ENCODE peak calls at places on chromosomes 11 and 22, in seven cellular contexts. Y is choroid plexus epithelial cell, M is bronchial epithelial cell, S is body of pancreas, P is lung, O is cardiac fibroblast, V is stomach. R is an unnamed sample.

GRCh38 chr11:113114452-113115027 is 153.3 kb downstream of the NCAM1 start:
- DNase-seq in Y (peak; percentile 76), M (peak; percentile 47), S (peak; percentile 62), P (no peak), O (peak; percentile 63), V (peak; percentile 80), R (peak; percentile 21)

GRCh38 chr11:112523477-112523876 is 262.8 kb upstream of the PLET1 start:
- DNase-seq in Y (peak; percentile 30), M (peak; percentile 46), S (peak; percentile 75), P (no peak), O (no peak), V (no peak), R (no peak)

GRCh38 chr11:2927851-2928604 is 1.2 kb downstream of the PHLDA2 start:
- DNase-seq in Y (peak; percentile 56), M (no peak), S (no peak), P (no peak), O (peak; percentile 33), V (no peak), R (no peak)

GRCh38 chr22:36102995-36103394 is 57.6 kb downstream of the APOL3 start:
- DNase-seq in Y (no peak), M (no peak), S (no peak), P (no peak), O (no peak), V (no peak), R (peak; percentile 56)

GRCh38 chr11:100576044-100577021 is 110.8 kb upstream of the ARHGAP42 start:
- DNase-seq in Y (peak; percentile 84), M (peak; percentile 56), S (peak; percentile 33), P (no peak), O (peak; percentile 75), V (no peak), R (peak; percentile 68)

GRCh38 chr11:112962854-112963367 is 1.7 kb downstream of the NCAM1 start:
- DNase-seq in Y (no peak), M (no peak), S (peak; percentile 38), P (no peak), O (peak; percentile 15), V (peak; percentile 72), R (no peak)

GRCh38 chr11:36056160-36056751 is 112.4 kb downstream of the LDLRAD3 start:
- DNase-seq in Y (peak; percentile 65), M (peak; percentile 29), S (peak; percentile 50), P (no peak), O (peak; percentile 75), V (no peak), R (peak; percentile 32)

GRCh38 chr11:44304091-44305084 is 5.6 kb downstream of the ALX4 start:
- DNase-seq in Y (no peak), M (no peak), S (no peak), P (no peak), O (no peak), V (no peak), R (no peak)

GRCh38 chr11:6273188-6273587 is 13.6 kb downstream of the CCKBR start:
- DNase-seq in Y (no peak), M (no peak), S (no peak), P (no peak), O (peak; percentile 14), V (no peak), R (no peak)

GRCh38 chr11:79047356-79047755 is 393.5 kb downstream of the TENM4 start:
- DNase-seq in Y (no peak), M (no peak), S (no peak), P (no peak), O (no peak), V (no peak), R (no peak)

GRCh38 chr11:64141081-64141783 is 24.7 kb downstream of the MACROD1 start:
- DNase-seq in Y (no peak), M (no peak), S (no peak), P (no peak), O (no peak), V (no peak), R (no peak)

GRCh38 chr11:102495161-102496042 is 35.1 kb downstream of the MMP7 start:
- DNase-seq in Y (peak; percentile 95), M (peak; percentile 76), S (peak; percentile 80), P (no peak), O (peak; percentile 92), V (no peak), R (peak; percentile 83)

GRCh38 chr11:121829159-121829643 is 286.8 kb downstream of the BLID start:
- DNase-seq in Y (peak; percentile 99), M (peak; percentile 80), S (peak; percentile 22), P (no peak), O (peak; percentile 96), V (no peak), R (no peak)

GRCh38 chr22:27876684-27877083 is 42.4 kb downstream of the PITPNB start:
- DNase-seq in Y (peak; percentile 82), M (no peak), S (no peak), P (no peak), O (peak; percentile 52), V (no peak), R (no peak)

GRCh38 chr11:27968461-27968860 is 139.5 kb downstream of the KIF18A start:
- DNase-seq in Y (no peak), M (peak; percentile 7), S (no peak), P (no peak), O (no peak), V (no peak), R (no peak)

GRCh38 chr11:123060265-123061000 is 1.5 kb downstream of the HSPA8 start:
- DNase-seq in Y (no peak), M (no peak), S (no peak), P (no peak), O (no peak), V (no peak), R (no peak)

GRCh38 chr11:14967581-14968214 is 4.5 kb downstream of the CALCA start:
- DNase-seq in Y (no peak), M (no peak), S (no peak), P (no peak), O (no peak), V (no peak), R (no peak)

GRCh38 chr11:72954860-72955259 is 140.6 kb downstream of the ATG16L2 start:
- DNase-seq in Y (no peak), M (no peak), S (no peak), P (no peak), O (no peak), V (no peak), R (peak; percentile 69)

GRCh38 chr22:37735054-37735453 is 38.2 kb downstream of the TRIOBP start:
- DNase-seq in Y (no peak), M (no peak), S (no peak), P (no peak), O (no peak), V (peak; percentile 82), R (no peak)

GRCh38 chr11:65787649-65788622 is 1.1 kb downstream of the OVOL1 start:
- DNase-seq in Y (no peak), M (no peak), S (peak; percentile 32), P (no peak), O (no peak), V (peak; percentile 42), R (no peak)

GRCh38 chr22:32353292-32353691 is 4.4 kb upstream of the RFPL3 start:
- DNase-seq in Y (no peak), M (no peak), S (no peak), P (no peak), O (no peak), V (no peak), R (no peak)

GRCh38 chr22:26481112-26481693 is 2.4 kb downstream of the HPS4 start:
- DNase-seq in Y (no peak), M (peak; percentile 17), S (no peak), P (no peak), O (no peak), V (no peak), R (no peak)
- H3K4me3 ChIP-seq in Y (no peak overlapping the region), M (no peak overlapping the region), S (no peak overlapping the region), P (no peak overlapping the region), O (no peak overlapping the region), V (no peak overlapping the region), R (peak overlapping the region; percentile 66)

DNA sequence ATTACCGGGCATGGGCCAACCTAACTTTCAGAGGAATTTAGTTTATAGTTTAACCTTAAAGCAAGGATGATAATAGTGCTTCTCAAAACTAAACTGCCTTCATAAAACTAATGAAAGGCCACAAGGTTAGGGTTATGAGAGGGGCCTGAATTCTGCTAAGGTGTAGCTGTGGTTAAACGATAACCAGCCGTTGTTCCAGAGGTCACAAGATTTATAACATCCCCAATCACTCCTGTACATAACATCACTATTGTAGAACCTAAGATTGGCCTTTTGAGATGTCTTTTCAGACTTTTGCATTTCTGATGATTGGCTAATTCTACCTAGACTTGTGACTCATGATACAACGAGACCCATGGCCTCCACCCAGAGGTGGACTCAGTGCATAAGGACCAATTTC is 69.7 kb downstream of the ADAMTS15 start:
- DNase-seq in Y (no peak), M (peak; percentile 15), S (no peak), P (no peak), O (no peak), V (no peak), R (no peak)
- TF ChIP-seq CTCF in Y (no peak), M (no peak), S (no peak), P (no peak), O (no peak), V (no peak), R (no peak)

DNA sequence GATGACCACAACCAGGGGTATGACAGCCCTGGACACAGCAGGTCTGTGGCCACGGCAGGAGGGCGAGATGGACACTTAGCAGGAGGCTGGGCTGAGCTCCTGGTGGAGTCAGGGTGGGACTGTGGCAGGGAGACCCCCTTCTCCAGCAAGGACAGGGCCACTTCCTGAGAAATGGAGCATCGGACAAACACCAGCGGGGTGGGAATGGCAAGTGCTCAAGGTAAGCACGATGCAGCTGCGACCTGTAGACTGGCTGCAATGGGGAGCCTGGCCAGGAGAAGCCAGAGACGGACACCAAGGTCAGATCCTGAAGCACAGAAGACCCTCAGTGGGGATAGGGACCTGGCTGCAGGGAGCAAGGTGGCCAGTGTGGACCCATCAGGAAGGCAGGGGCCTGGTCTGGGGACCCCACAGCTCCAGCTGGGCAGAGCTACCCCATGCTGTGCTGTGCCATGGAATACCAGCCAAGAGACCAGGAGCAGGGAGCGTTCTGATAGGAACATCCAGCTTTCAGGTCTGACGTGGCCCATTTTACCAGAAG is 29.2 kb downstream of the RSPH14 start:
- DNase-seq in Y (no peak), M (no peak), S (no peak), P (no peak), O (no peak), V (no peak), R (no peak)
- H3K4me3 ChIP-seq in Y (no peak overlapping the region), M (no peak overlapping the region), S (no peak overlapping the region), P (no peak overlapping the region), O (no peak overlapping the region), V (no peak overlapping the region), R (no peak overlapping the region)

GRCh38 chr11:506238-506949 is 648 bp downstream of the RNH1 start:
- DNase-seq in Y (peak; percentile 99), M (peak; percentile 89), S (peak; percentile 98), P (peak; percentile 97), O (peak; percentile 99), V (peak; percentile 98), R (peak; percentile 99)
- TF ChIP-seq CTCF in Y (no peak), M (no peak), S (peak; percentile 22), P (no peak), O (no peak), V (no peak), R (no peak)

GRCh38 chr11:32895471-32895870 is 2.9 kb downstream of the QSER1 start:
- DNase-seq in Y (no peak), M (no peak), S (no peak), P (no peak), O (no peak), V (no peak), R (peak; percentile 13)
- H3K4me3 ChIP-seq in Y (no peak overlapping the region), M (no peak overlapping the region), S (no peak overlapping the region), P (no peak overlapping the region), O (no peak overlapping the region), V (no peak overlapping the region), R (no peak overlapping the region)

R was measured in GM12865.